ENCODE peak calls at places on chromosomes 4 and X, in four cellular contexts. T, P, X and H are unnamed samples.
A peak's percentile ranks its signal among the peaks of the same experiment; 100 is the strongest.

GRCh38 chrX:154002215-154002719 is 17.4 kb downstream of the IRAK1 start:
- DNase-seq in P (peak; percentile 77), T (no peak), X (no peak), H (peak; percentile 31)

GRCh38 chrX:15815779-15816452 is 25.6 kb downstream of the ZRSR2 start:
- DNase-seq in X (no peak), T (no peak), P (no peak), H (peak; percentile 29)

GRCh38 chr4:37139987-37140386 is 104.6 kb upstream of the NWD2 start:
- DNase-seq in P (no peak), T (no peak), X (no peak), H (no peak)

GRCh38 chr4:55547461-55547770 is 707 bp upstream of the CLOCK start:
- DNase-seq in T (no peak), X (peak; percentile 63), P (no peak), H (no peak)

GRCh38 chr4:6662591-6662990 is 22.1 kb downstream of the MRFAP1 start:
- DNase-seq in T (no peak), P (no peak), X (no peak), H (no peak)

GRCh38 chr4:76679691-76680090 is 218.3 kb downstream of the SOWAHB start:
- DNase-seq in X (no peak), T (peak; percentile 35), P (no peak), H (no peak)

GRCh38 chrX:21487832-21488231 is 113.6 kb downstream of the CNKSR2 start:
- DNase-seq in X (no peak), P (no peak), T (no peak), H (no peak)

GRCh38 chrX:50723006-50723405 is 91.0 kb downstream of the SHROOM4 start:
- DNase-seq in X (no peak), P (no peak), T (no peak), H (no peak)

GRCh38 chr4:85909851-85910250 is 434.9 kb downstream of the ARHGAP24 start:
- DNase-seq in T (no peak), P (no peak), X (no peak), H (no peak)

GRCh38 chr4:170090667-170091052 is 904 bp upstream of the AADAT start:
- DNase-seq in T (no peak), P (no peak), X (no peak), H (no peak)

GRCh38 chrX:16825306-16826035 is 39.2 kb downstream of the TXLNG start:
- DNase-seq in P (no peak), T (no peak), X (no peak), H (no peak)

GRCh38 chr4:53840643-53841042 is 223.8 kb downstream of the CHIC2 start:
- DNase-seq in P (no peak), T (no peak), X (no peak), H (no peak)

GRCh38 chr4:30714408-30715031 is 5.6 kb upstream of the PCDH7 start:
- DNase-seq in X (peak; percentile 29), P (peak; percentile 66), T (no peak), H (no peak)

GRCh38 chrX:11725631-11726442 is 32.2 kb upstream of the MSL3 start:
- DNase-seq in T (no peak), X (no peak), P (no peak), H (no peak)

GRCh38 chr4:42733380-42733779 is 76.5 kb upstream of the ATP8A1 start:
- DNase-seq in X (no peak), T (no peak), P (no peak), H (no peak)

GRCh38 chr4:84159767-84160166 is 339.3 kb downstream of the NKX6-1 start:
- DNase-seq in T (no peak), X (no peak), P (no peak), H (no peak)

GRCh38 chr4:17376205-17376604 is 135.7 kb downstream of the QDPR start:
- DNase-seq in T (no peak), X (no peak), P (no peak), H (no peak)

GRCh38 chr4:89249716-89250361 is 57.8 kb downstream of the GPRIN3 start:
- DNase-seq in P (no peak), T (no peak), X (no peak), H (no peak)

GRCh38 chrX:78958419-78959116 is 13.4 kb downstream of the P2RY10 start:
- DNase-seq in P (no peak), T (no peak), X (no peak), H (no peak)

GRCh38 chr4:39975488-39976089 is 2.1 kb downstream of the PDS5A start:
- DNase-seq in P (no peak), T (no peak), X (peak; percentile 26), H (no peak)

GRCh38 chrX:16100673-16101072 is 22.7 kb upstream of the GRPR start:
- DNase-seq in T (no peak), P (no peak), X (no peak), H (no peak)

GRCh38 chr4:77360451-77360850 is 203.4 kb downstream of the CCNG2 start:
- DNase-seq in T (no peak), P (no peak), X (no peak), H (no peak)

GRCh38 chr4:26746742-26747351 is 113.8 kb upstream of the STIM2 start:
- DNase-seq in X (no peak), P (no peak), T (no peak), H (no peak)

GRCh38 chrX:39950035-39950688 is 147.6 kb downstream of the BCOR start:
- DNase-seq in X (no peak), P (no peak), T (no peak), H (no peak)

GRCh38 chrX:82230013-82230412 is 1028.1 kb downstream of the SH3BGRL start:
- DNase-seq in P (no peak), X (no peak), T (no peak), H (no peak)

GRCh38 chr4:101693842-101694398 is 96.6 kb upstream of the BANK1 start:
- DNase-seq in P (no peak), T (no peak), X (no peak), H (no peak)

GRCh38 chr4:100362363-100362762 is 155.5 kb downstream of the EMCN start:
- DNase-seq in T (no peak), X (no peak), P (no peak), H (no peak)

GRCh38 chrX:27968891-27969290 is 12.4 kb downstream of the DCAF8L1 start:
- DNase-seq in X (no peak), T (no peak), P (no peak), H (no peak)

GRCh38 chr4:24226667-24227066 is 336.8 kb upstream of the PPARGC1A start:
- DNase-seq in P (no peak), T (no peak), X (no peak), H (no peak)

GRCh38 chrX:115602729-115603389 is 41.9 kb downstream of the PLS3 start:
- DNase-seq in T (no peak), X (no peak), P (no peak), H (no peak)

GRCh38 chr4:55008166-55009056 is 117.0 kb downstream of the KDR start:
- DNase-seq in T (no peak), X (peak; percentile 21), P (no peak), H (no peak)

GRCh38 chr4:3297066-3297859 is 4.4 kb downstream of the RGS12 start:
- DNase-seq in X (no peak), P (peak; percentile 34), T (no peak), H (no peak)

GRCh38 chr4:3293410-3294391 is 880 bp downstream of the RGS12 start:
- DNase-seq in P (peak; percentile 52), T (no peak), X (no peak), H (no peak)

GRCh38 chr4:3294401-3295241 is 1.8 kb downstream of the RGS12 start:
- DNase-seq in T (no peak), P (peak; percentile 44), X (no peak), H (no peak)

GRCh38 chr4:3296651-3297050 is 3.8 kb downstream of the RGS12 start:
- DNase-seq in X (no peak), T (no peak), P (peak; percentile 38), H (no peak)

DNA sequence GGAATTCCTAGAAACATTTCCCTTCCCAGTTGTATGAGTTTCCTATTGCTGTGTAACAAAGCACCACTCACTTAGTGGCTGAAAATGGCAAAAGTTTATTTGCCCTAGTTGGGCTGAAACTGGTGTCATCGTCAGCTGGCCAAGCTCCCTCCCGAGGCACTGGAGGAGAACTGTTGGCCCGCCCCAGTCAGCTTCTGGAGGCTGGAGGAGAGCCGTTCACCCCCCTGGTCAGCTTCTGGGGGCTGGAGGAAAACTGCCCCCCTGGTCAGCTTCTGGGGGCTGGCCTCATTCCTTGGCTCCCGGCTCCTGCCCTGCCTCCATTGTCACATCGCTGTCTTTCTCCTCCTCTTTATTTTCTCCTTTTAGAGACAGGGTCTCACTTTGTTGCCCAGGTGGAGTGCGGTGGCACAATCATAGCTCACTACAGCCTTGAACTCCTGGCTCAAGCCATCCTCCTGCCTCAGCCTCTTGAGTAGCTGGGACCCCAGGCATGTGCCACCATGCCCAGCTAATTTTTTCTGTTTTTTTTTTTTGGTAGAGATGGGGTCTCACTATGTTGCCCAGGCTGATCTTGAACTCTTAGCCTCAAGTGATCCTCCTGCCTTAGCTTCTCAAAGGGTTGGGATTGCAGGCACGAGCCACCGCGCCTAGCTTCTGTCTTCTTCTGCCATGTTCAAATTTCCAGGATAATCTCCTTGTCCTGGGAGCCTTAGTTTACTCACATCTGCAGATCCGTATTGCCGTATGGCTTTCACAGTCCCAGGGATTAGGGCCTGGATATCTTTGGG is 3.2 kb downstream of the RGS12 start:
- DNase-seq in T (no peak), X (no peak), P (peak; percentile 30), H (no peak)
- H3K4me3 ChIP-seq in T (no peak overlapping the region), X (no peak overlapping the region), P (no peak overlapping the region), H (no peak overlapping the region)

GRCh38 chr4:165336743-165337142 is 9.3 kb downstream of the MSMO1 start:
- DNase-seq in X (no peak), P (no peak), T (no peak), H (no peak)
- H3K27ac ChIP-seq in X (no peak overlapping the region), P (no peak overlapping the region), T (no peak overlapping the region), H (no peak overlapping the region)

GRCh38 chr4:7771541-7772507 is 167.8 kb downstream of the AFAP1 start:
- DNase-seq in T (no peak), P (peak; percentile 58), X (no peak), H (no peak)
- H3K4me3 ChIP-seq in T (no peak overlapping the region), P (no peak overlapping the region), X (no peak overlapping the region), H (no peak overlapping the region)

GRCh38 chrX:74178536-74178935 is 125.4 kb upstream of the ZCCHC13 start:
- DNase-seq in P (no peak), X (no peak), T (no peak), H (no peak)
- H3K27ac ChIP-seq in P (no peak overlapping the region), X (no peak overlapping the region), T (no peak overlapping the region), H (no peak overlapping the region)

DNA sequence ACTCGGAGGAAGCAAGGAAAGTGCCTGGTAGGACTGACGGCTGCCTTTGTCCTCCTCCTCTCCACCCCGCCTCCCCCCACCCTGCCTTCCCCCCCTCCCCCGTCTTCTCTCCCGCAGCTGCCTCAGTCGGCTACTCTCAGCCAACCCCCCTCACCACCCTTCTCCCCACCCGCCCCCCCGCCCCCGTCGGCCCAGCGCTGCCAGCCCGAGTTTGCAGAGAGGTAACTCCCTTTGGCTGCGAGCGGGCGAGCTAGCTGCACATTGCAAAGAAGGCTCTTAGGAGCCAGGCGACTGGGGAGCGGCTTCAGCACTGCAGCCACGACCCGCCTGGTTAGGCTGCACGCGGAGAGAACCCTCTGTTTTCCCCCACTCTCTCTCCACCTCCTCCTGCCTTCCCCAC is 460 bp downstream of the AR start:
- DNase-seq in P (no peak), T (no peak), X (peak; percentile 23), H (no peak)
- H3K4me3 ChIP-seq in P (no peak overlapping the region), T (peak overlapping the region; percentile 24), X (peak overlapping the region; percentile 54), H (no peak overlapping the region)

GRCh38 chr4:153419029-153419428 is 47.1 kb upstream of the TMEM131L start:
- DNase-seq in T (no peak), P (no peak), X (no peak), H (no peak)
- H3K27ac ChIP-seq in T (no peak overlapping the region), P (no peak overlapping the region), X (no peak overlapping the region), H (no peak overlapping the region)

GRCh38 chr4:175246941-175247340 is 328.8 kb downstream of the ADAM29 start:
- DNase-seq in P (no peak), X (no peak), T (no peak), H (no peak)
- H3K4me3 ChIP-seq in P (no peak overlapping the region), X (no peak overlapping the region), T (no peak overlapping the region), H (no peak overlapping the region)